ENCODE peak calls at places on chromosomes 11 and 22, in four cellular contexts. T is lower lobe of right lung, L is cardiac muscle cell, O is heart left ventricle. U is an unnamed sample. For H3K4me1, the result is how much of the 10 kb centered on the place peaks cover.

GRCh38 chr22:17303840-17304779 is 65.2 kb upstream of the CECR2 start:
- DNase-seq in O (no peak), T (no peak), L (no peak), U (no peak)

GRCh38 chr22:41892721-41893120 is 22.2 kb downstream of the SHISA8 start:
- DNase-seq in O (no peak), L (no peak), T (no peak), U (no peak)

GRCh38 chr22:32880906-32881596 is 79.5 kb downstream of the TIMP3 start:
- DNase-seq in T (peak), L (peak), O (peak), U (no peak)

GRCh38 chr22:46482311-46482710 is 55.1 kb downstream of the CELSR1 start:
- DNase-seq in T (no peak), O (no peak), L (no peak), U (no peak)

GRCh38 chr22:49372530-49373288 is 455.0 kb downstream of the BRD1 start:
- DNase-seq in O (no peak), T (no peak), L (peak), U (peak)

GRCh38 chr22:45583504-45583903 is 80.8 kb downstream of the FBLN1 start:
- DNase-seq in L (no peak), T (no peak), O (no peak), U (no peak)

GRCh38 chr11:87180743-87181142 is 143.0 kb downstream of the TMEM135 start:
- DNase-seq in L (no peak), T (no peak), O (no peak), U (no peak)

GRCh38 chr11:133955091-133955846 is 1.5 kb downstream of the IGSF9B start:
- DNase-seq in T (no peak), O (peak), L (peak), U (no peak)

GRCh38 chr11:5123802-5124521 is 14.2 kb downstream of the OR52A5 start:
- DNase-seq in T (no peak), O (peak), L (peak), U (peak)

GRCh38 chr11:34105957-34106504 is 602 bp downstream of the NAT10 start:
- DNase-seq in O (no peak), L (no peak), T (no peak), U (no peak)

GRCh38 chr22:23072911-23073491 is 2.7 kb downstream of the GNAZ start:
- DNase-seq in L (no peak), T (peak), O (peak), U (no peak)

GRCh38 chr11:93005239-93005638 is 35.8 kb downstream of the MTNR1B start:
- DNase-seq in T (no peak), O (no peak), L (no peak), U (no peak)

GRCh38 chr11:12119502-12119901 is 9.1 kb downstream of the MICAL2 start:
- DNase-seq in T (no peak), O (no peak), L (no peak), U (peak)

GRCh38 chr11:57513911-57514537 is 1.5 kb downstream of the SLC43A1 start:
- DNase-seq in L (peak), T (peak), O (peak), U (peak)

GRCh38 chr22:22408731-22409696 is 99.5 kb downstream of the ZNF280B start:
- DNase-seq in L (no peak), T (no peak), O (peak), U (peak)

GRCh38 chr11:46977038-46977818 is 40.7 kb downstream of the CSTPP1 start:
- DNase-seq in L (peak), T (no peak), O (no peak), U (no peak)

GRCh38 chr11:61974766-61975631 is 7.6 kb upstream of the FTH1 start:
- DNase-seq in T (no peak), L (no peak), O (no peak), U (peak)

GRCh38 chr22:19974935-19975706 is 33.5 kb upstream of the TXNRD2 start:
- DNase-seq in L (no peak), T (no peak), O (no peak), U (no peak)

GRCh38 chr11:4065601-4066377 is 28.8 kb upstream of the RRM1 start:
- DNase-seq in O (peak), T (no peak), L (no peak), U (no peak)

GRCh38 chr11:44015624-44016007 is 32.2 kb upstream of the ACCSL start:
- DNase-seq in L (no peak), O (no peak), T (no peak), U (no peak)

GRCh38 chr11:45285931-45286632 is at the start of gene SYT13:
- DNase-seq in L (peak), O (no peak), T (no peak), U (no peak)

GRCh38 chr22:49111085-49111484 is 716.6 kb downstream of the BRD1 start:
- DNase-seq in T (no peak), O (no peak), L (no peak), U (no peak)

GRCh38 chr11:133134561-133135173 is 397.6 kb downstream of the OPCML start:
- DNase-seq in T (peak), O (peak), L (peak), U (peak)

GRCh38 chr22:28247667-28248363 is 328.8 kb upstream of the PITPNB start:
- DNase-seq in T (no peak), O (no peak), L (peak), U (no peak)

GRCh38 chr11:76270387-76270786 is 64.1 kb upstream of the WNT11 start:
- DNase-seq in L (no peak), O (no peak), T (no peak), U (no peak)

GRCh38 chr11:75478690-75479597 is 45.9 kb upstream of the KLHL35 start:
- DNase-seq in O (no peak), L (no peak), T (peak), U (no peak)

GRCh38 chr22:28402539-28402938 is 277.1 kb downstream of the TTC28 start:
- DNase-seq in L (no peak), O (no peak), T (no peak), U (no peak)

GRCh38 chr22:27386186-27386585 is 415.4 kb downstream of the MN1 start:
- DNase-seq in L (no peak), T (no peak), O (no peak), U (no peak)

GRCh38 chr11:112795142-112795815 is 165.9 kb upstream of the NCAM1 start:
- DNase-seq in L (no peak), O (no peak), T (no peak), U (no peak)

GRCh38 chr11:126440792-126441514 is 85.5 kb downstream of the ST3GAL4 start:
- DNase-seq in L (peak), O (peak), T (peak), U (peak)

GRCh38 chr11:126442523-126442922 is 87.0 kb downstream of the ST3GAL4 start:
- DNase-seq in O (no peak), T (no peak), L (no peak), U (no peak)

GRCh38 chr11:126443120-126443519 is 87.6 kb downstream of the ST3GAL4 start:
- DNase-seq in L (no peak), O (no peak), T (no peak), U (no peak)

GRCh38 chr11:126446581-126446980 is 91.1 kb downstream of the ST3GAL4 start:
- DNase-seq in O (no peak), T (no peak), L (no peak), U (no peak)

GRCh38 chr11:126444072-126444471 is 88.6 kb downstream of the ST3GAL4 start:
- DNase-seq in O (no peak), T (no peak), L (no peak), U (no peak)
- H3K4me1 ChIP-seq in O (under half), T (under half), L (under half), U (under half)

DNA sequence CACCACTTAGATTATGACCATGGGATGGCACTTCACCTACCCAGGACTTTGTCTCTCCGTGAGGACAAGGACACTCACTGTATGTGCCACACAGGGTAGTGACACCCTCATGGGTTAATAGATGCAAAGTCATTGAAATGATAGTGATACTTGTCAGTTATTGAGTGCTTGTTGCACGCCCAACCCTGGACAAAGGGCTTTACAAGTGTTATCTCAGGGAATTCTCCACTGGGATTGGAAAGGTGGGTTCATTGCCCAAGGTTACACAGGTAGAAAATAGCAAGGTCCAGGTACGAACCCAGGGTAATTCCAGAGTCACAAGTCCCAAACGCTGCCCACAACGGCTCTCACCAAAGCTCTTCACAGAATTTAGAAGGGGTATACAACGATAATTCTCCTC is 158.2 kb downstream of the TRIM29 start:
- DNase-seq in O (no peak), L (no peak), T (no peak), U (peak)
- H3K4me3 ChIP-seq in O (no peak), L (no peak), T (no peak), U (no peak)

GRCh38 chr11:614091-614582 is 1.6 kb downstream of the IRF7 start:
- DNase-seq in T (no peak), O (no peak), L (no peak), U (no peak)
- H3K27ac ChIP-seq in T (peak), O (peak), L (no peak), U (peak)

DNA sequence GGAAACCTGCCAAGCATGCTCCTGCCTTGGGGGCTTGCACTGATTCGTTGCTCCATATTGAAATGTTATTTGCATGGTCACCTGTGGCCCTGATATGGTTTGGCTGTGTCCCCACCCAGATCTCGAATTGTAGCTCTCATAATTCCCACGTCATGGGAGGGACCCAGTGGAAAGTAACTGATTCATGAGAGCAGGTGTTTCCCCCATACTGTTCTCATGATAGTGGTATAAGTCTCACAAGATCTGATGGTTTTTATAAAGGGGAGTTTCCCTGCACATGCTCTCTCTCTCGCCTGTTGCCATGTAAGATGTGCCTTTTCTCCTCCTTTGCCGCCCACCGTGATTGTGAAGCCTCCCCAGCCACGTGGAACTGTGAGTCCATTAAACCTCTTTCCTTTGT is 402.4 kb downstream of the ETS1 start:
- DNase-seq in L (no peak), O (no peak), T (no peak), U (no peak)
- H3K4me1 ChIP-seq in L (under half), O (under half), T (under half), U (under half)

DNA sequence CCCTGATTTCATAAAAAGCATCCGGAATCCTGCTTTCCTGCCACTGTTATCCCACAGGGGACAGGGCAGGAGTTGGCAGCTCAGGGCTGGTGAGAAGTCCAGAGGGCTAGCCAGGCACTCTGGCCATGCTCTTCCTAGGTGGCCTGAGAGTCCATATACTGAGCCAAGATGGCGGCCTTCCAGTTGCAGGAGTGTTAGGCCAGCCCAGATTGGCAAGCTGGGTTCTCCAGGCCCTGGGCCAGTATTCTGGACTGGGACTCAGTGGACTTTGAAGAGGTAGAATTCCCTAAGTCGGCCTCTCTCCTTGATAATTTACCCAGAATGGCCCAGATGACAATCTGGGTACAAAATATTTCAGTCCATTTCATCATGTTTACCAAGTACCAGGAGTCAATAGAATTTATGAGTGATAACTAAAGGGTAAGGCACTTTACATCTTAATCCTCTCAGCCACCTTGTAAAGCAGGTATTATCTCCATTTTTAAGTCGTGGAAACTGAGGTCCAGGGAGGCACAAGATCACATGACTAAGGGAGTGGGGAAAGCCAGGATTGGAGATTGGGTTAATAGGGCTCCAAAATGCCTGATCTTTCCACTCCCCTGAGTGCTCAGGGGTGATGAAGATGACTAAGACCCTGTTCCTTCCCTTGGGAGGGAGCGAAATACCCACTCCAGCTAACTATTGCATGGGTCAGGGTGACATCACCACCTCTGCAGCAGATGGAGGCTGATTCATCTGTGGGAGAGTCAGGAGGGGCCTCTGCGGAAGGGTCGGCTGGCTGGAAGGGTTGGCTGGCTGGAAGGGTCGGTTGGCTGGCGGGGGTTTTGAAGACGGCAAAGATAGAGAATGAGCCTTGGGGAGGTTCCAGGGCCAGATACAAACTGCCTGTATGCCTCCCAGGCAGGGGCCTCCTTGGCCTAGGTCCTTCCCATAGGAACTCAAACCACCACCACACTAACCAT is 1.2 kb upstream of the MICALL1 start:
- DNase-seq in O (peak), T (no peak), L (peak), U (no peak)
- H3K4me3 ChIP-seq in O (peak), T (no peak), L (no peak), U (no peak)

DNA sequence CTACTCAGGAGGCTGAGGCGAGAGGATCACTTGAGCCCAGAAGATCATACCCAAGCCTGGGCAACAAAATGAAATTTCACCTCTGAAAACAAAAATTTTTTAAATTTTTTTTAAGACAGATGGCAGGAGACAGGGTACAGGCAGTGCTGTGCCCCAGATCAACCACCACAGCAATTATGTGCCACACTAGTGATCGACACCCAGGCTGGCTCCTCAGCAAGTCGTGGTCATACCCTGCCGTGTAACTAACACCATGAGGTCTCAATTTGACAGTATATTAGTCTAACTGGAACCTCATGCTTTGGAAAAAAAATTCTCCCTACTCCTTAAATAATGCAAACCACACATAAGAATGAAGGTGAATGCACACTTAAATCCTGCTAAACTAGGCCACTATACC is 8.3 kb downstream of the SF3A1 start:
- DNase-seq in T (no peak), L (no peak), O (no peak), U (no peak)
- H3K27ac ChIP-seq in T (peak), L (no peak), O (no peak), U (no peak)

U was measured in Peyer's patch.